ENCODE peak calls at places on chromosomes 16 and 17, in six cellular contexts. H is GM12878, Z is heart left ventricle, W is stomach, U is upper lobe of left lung, Q is NB4. K is an unnamed sample.

GRCh38 chr17:36443777-36444176 is 42.7 kb upstream of the ZNHIT3 start:
- DNase-seq in U (no peak), Q (no peak), Z (no peak), H (no peak), W (no peak), K (no peak)

GRCh38 chr16:54477766-54478165 is 191.2 kb upstream of the IRX3 start:
- DNase-seq in Z (no peak), W (no peak), U (no peak), Q (no peak), H (no peak), K (no peak)

GRCh38 chr17:62693616-62694415 is 66.3 kb downstream of the MRC2 start:
- DNase-seq in Q (no peak), W (no peak), Z (no peak), U (no peak), H (no peak), K (no peak)

GRCh38 chr17:549197-550040 is 165.2 kb downstream of the VPS53 start:
- DNase-seq in Z (no peak), H (no peak), Q (no peak), U (no peak), W (no peak), K (no peak)

GRCh38 chr16:11160676-11161115 is 95.3 kb downstream of the SOCS1 start:
- DNase-seq in W (no peak), U (no peak), H (no peak), Z (no peak), Q (no peak), K (no peak)

GRCh38 chr16:23840310-23840709 is 4.5 kb downstream of the PRKCB start:
- DNase-seq in H (no peak), W (no peak), Q (no peak), Z (no peak), U (no peak), K (no peak)

GRCh38 chr17:58326609-58327341 is 1.8 kb downstream of the TSPOAP1 start:
- DNase-seq in Z (no peak), U (no peak), W (no peak), H (no peak), Q (peak; percentile 41), K (no peak)

GRCh38 chr17:12078791-12079190 is 58.1 kb downstream of the MAP2K4 start:
- DNase-seq in H (no peak), Z (no peak), W (no peak), Q (no peak), U (no peak), K (no peak)

GRCh38 chr17:9179602-9180001 is 158.3 kb downstream of the NTN1 start:
- DNase-seq in U (no peak), Z (no peak), Q (no peak), W (no peak), H (no peak), K (no peak)

GRCh38 chr16:12470311-12471229 is 333.1 kb downstream of the CPPED1 start:
- DNase-seq in Z (peak; percentile 87), W (no peak), U (no peak), H (no peak), Q (no peak), K (no peak)

GRCh38 chr17:50772251-50772650 is 4.9 kb upstream of the ANKRD40CL start:
- DNase-seq in U (no peak), W (no peak), Z (no peak), Q (no peak), H (no peak), K (peak; percentile 26)

GRCh38 chr16:14070877-14071575 is at the start of gene MRTFB:
- DNase-seq in Q (peak; percentile 71), W (peak; percentile 88), Z (peak; percentile 78), U (peak; percentile 79), H (peak; percentile 25), K (peak; percentile 90)
- TF ChIP-seq POLR2A in Q (peak; percentile 43), W (no peak), Z (peak; percentile 72), U (peak; percentile 76), H (peak; percentile 69), K (peak; percentile 68)

GRCh38 chr17:6430769-6431168 is 4.2 kb downstream of the AIPL1 start:
- DNase-seq in Z (no peak), W (no peak), Q (no peak), U (no peak), H (no peak), K (no peak)
- TF ChIP-seq CTCF in Z (no peak), W (no peak), Q (no peak), U (no peak), H (peak; percentile 28), K (no peak)

GRCh38 chr17:16484445-16485169 is 7.4 kb downstream of the LRRC75A start:
- DNase-seq in W (no peak), Z (no peak), Q (no peak), U (no peak), H (no peak), K (no peak)
- H3K4me3 ChIP-seq in W (no peak overlapping the region), Z (no peak overlapping the region), Q (no peak overlapping the region), U (no peak overlapping the region), H (no peak overlapping the region), K (no peak overlapping the region)

GRCh38 chr17:74545456-74546230 is at the start of gene CD300C:
- DNase-seq in U (peak; percentile 54), H (no peak), Z (peak; percentile 41), Q (peak; percentile 91), W (no peak), K (no peak)
- TF ChIP-seq POLR2A in U (peak; percentile 71), H (no peak), Z (no peak), Q (no peak), W (no peak), K (no peak)

GRCh38 chr17:53193044-53193443 is 629.7 kb upstream of the KIF2B start:
- DNase-seq in U (no peak), Z (no peak), H (no peak), W (no peak), Q (no peak), K (no peak)

GRCh38 chr17:53186004-53186403 is 636.7 kb upstream of the KIF2B start:
- DNase-seq in H (no peak), U (no peak), W (no peak), Q (no peak), Z (no peak), K (no peak)

DNA sequence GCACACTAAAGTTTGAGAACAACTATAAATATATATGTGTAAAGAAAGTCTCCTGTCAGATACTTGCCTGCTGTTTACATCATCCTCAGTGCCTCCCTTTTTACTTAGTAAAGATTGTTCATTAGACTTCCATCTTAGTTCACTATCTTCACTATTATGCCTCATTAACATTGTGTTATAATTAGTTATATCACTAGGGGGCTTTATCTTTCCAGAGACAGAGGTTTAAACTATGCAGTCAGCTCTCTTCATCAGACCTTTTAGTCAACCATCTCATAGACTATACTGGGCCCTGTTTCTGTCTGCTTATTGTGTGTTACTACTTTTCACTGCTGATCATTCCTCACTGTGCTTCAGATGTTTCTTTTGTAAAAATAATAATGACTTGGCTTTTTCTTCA is 630.8 kb upstream of the KIF2B start:
- DNase-seq in Z (no peak), W (no peak), H (no peak), Q (peak; percentile 2), U (no peak), K (no peak)
- TF ChIP-seq CTCF in Z (no peak), W (no peak), H (no peak), Q (no peak), U (no peak), K (no peak)

GRCh38 chr16:50275428-50276127 is 9.2 kb downstream of the ADCY7 start:
- DNase-seq in W (no peak), H (no peak), U (no peak), Q (peak; percentile 47), Z (peak; percentile 7), K (no peak)

GRCh38 chr16:50276128-50276444 is 9.7 kb downstream of the ADCY7 start:
- DNase-seq in W (no peak), Z (peak; percentile 16), Q (no peak), U (no peak), H (no peak), K (peak; percentile 43)

GRCh38 chr16:50273888-50274770 is 7.8 kb downstream of the ADCY7 start:
- DNase-seq in W (no peak), Q (peak; percentile 94), Z (peak; percentile 36), U (peak; percentile 63), H (peak; percentile 64), K (no peak)

GRCh38 chr16:50273382-50273690 is 7.0 kb downstream of the ADCY7 start:
- DNase-seq in W (no peak), Z (peak; percentile 19), Q (no peak), U (no peak), H (no peak), K (no peak)

GRCh38 chr16:50274771-50275415 is 8.5 kb downstream of the ADCY7 start:
- DNase-seq in W (no peak), U (no peak), H (no peak), Q (no peak), Z (peak; percentile 23), K (no peak)
- H3K4me3 ChIP-seq in W (peak overlapping the region; percentile 34), U (peak overlapping the region; percentile 43), H (peak overlapping the region; percentile 70), Q (peak overlapping the region; percentile 73), Z (peak overlapping the region; percentile 16), K (no peak overlapping the region)

GRCh38 chr16:27203429-27204231 is at the start of gene KDM8:
- DNase-seq in W (peak; percentile 100), Q (peak; percentile 99), Z (peak; percentile 100), H (peak; percentile 99), U (peak; percentile 99), K (peak; percentile 99)
- TF ChIP-seq POLR2A in W (peak; percentile 26), Q (peak; percentile 87), Z (peak; percentile 55), H (peak; percentile 88), U (peak; percentile 80), K (peak; percentile 89)